ENCODE peak calls at places on chromosomes 2 and 18, in five cellular contexts. One of them, this sample, is unnamed. For H3K4me1, the result is how much of the 10 kb centered on the place peaks cover.

GRCh38 chr2:12456293-12457151 is 260.2 kb upstream of the TRIB2 start:
- DNase-seq in thyroid gland: peak
- DNase-seq in ovary: peak
- DNase-seq in endodermal cell: peak
- DNase-seq in hepatocyte: peak
- DNase-seq in this sample: peak

GRCh38 chr18:32968228-32968627 is 195.4 kb upstream of the KLHL14 start:
- DNase-seq in thyroid gland: no peak
- DNase-seq in ovary: no peak
- DNase-seq in endodermal cell: no peak
- DNase-seq in hepatocyte: no peak
- DNase-seq in this sample: no peak

GRCh38 chr2:189091253-189091652 is 88.3 kb downstream of the COL5A2 start:
- DNase-seq in thyroid gland: no peak
- DNase-seq in ovary: no peak
- DNase-seq in endodermal cell: no peak
- DNase-seq in hepatocyte: no peak
- DNase-seq in this sample: peak

GRCh38 chr2:72678036-72678435 is 147.8 kb downstream of the EXOC6B start:
- DNase-seq in thyroid gland: no peak
- DNase-seq in ovary: no peak
- DNase-seq in endodermal cell: no peak
- DNase-seq in hepatocyte: no peak
- DNase-seq in this sample: no peak

GRCh38 chr2:51027442-51027841 is 4.5 kb downstream of the NRXN1 start:
- DNase-seq in thyroid gland: no peak
- DNase-seq in ovary: no peak
- DNase-seq in endodermal cell: no peak
- DNase-seq in hepatocyte: no peak
- DNase-seq in this sample: no peak

GRCh38 chr2:10124538-10125045 is 2.1 kb downstream of the RRM2 start:
- DNase-seq in thyroid gland: peak
- DNase-seq in ovary: peak
- DNase-seq in endodermal cell: no peak
- DNase-seq in hepatocyte: peak
- DNase-seq in this sample: peak

GRCh38 chr2:205712983-205713531 is 30.8 kb downstream of the NRP2 start:
- DNase-seq in thyroid gland: no peak
- DNase-seq in ovary: no peak
- DNase-seq in endodermal cell: no peak
- DNase-seq in hepatocyte: no peak
- DNase-seq in this sample: no peak

GRCh38 chr2:230323385-230324106 is 3.4 kb upstream of the SP140L start:
- DNase-seq in thyroid gland: no peak
- DNase-seq in ovary: no peak
- DNase-seq in endodermal cell: peak
- DNase-seq in hepatocyte: no peak
- DNase-seq in this sample: no peak

GRCh38 chr2:24101992-24102391 is 17.4 kb upstream of the TP53I3 start:
- DNase-seq in thyroid gland: no peak
- DNase-seq in ovary: no peak
- DNase-seq in endodermal cell: no peak
- DNase-seq in hepatocyte: no peak
- DNase-seq in this sample: no peak

GRCh38 chr2:27942612-27943011 is 52.1 kb downstream of the BABAM2 start:
- DNase-seq in thyroid gland: no peak
- DNase-seq in ovary: no peak
- DNase-seq in endodermal cell: no peak
- DNase-seq in hepatocyte: no peak
- DNase-seq in this sample: no peak

GRCh38 chr18:22822024-22822423 is 111.1 kb upstream of the RBBP8 start:
- DNase-seq in thyroid gland: no peak
- DNase-seq in ovary: no peak
- DNase-seq in endodermal cell: peak
- DNase-seq in hepatocyte: no peak
- DNase-seq in this sample: no peak

GRCh38 chr2:124626993-124627392 is 601.9 kb downstream of the CNTNAP5 start:
- DNase-seq in thyroid gland: no peak
- DNase-seq in ovary: no peak
- DNase-seq in endodermal cell: peak
- DNase-seq in hepatocyte: no peak
- DNase-seq in this sample: no peak

GRCh38 chr2:68282814-68283812 is 30.8 kb upstream of the PPP3R1 start:
- DNase-seq in thyroid gland: no peak
- DNase-seq in ovary: no peak
- DNase-seq in endodermal cell: no peak
- DNase-seq in hepatocyte: peak
- DNase-seq in this sample: peak

GRCh38 chr2:225076125-225076524 is 33.9 kb upstream of the DOCK10 start:
- DNase-seq in thyroid gland: no peak
- DNase-seq in ovary: no peak
- DNase-seq in endodermal cell: no peak
- DNase-seq in hepatocyte: no peak
- DNase-seq in this sample: peak

GRCh38 chr2:1420746-1421480 is 7.7 kb downstream of the TPO start:
- DNase-seq in thyroid gland: peak
- DNase-seq in ovary: no peak
- DNase-seq in endodermal cell: peak
- DNase-seq in hepatocyte: no peak
- DNase-seq in this sample: no peak

GRCh38 chr2:41932241-41933034 is 115.4 kb upstream of the PKDCC start:
- DNase-seq in thyroid gland: no peak
- DNase-seq in ovary: peak
- DNase-seq in endodermal cell: no peak
- DNase-seq in hepatocyte: peak
- DNase-seq in this sample: no peak

GRCh38 chr2:163604941-163605555 is 130.8 kb downstream of the FIGN start:
- DNase-seq in thyroid gland: no peak
- DNase-seq in ovary: no peak
- DNase-seq in endodermal cell: no peak
- DNase-seq in hepatocyte: no peak
- DNase-seq in this sample: no peak

GRCh38 chr2:128879161-128879560 is 560.5 kb upstream of the HS6ST1 start:
- DNase-seq in thyroid gland: no peak
- DNase-seq in ovary: no peak
- DNase-seq in endodermal cell: peak
- DNase-seq in hepatocyte: no peak
- DNase-seq in this sample: no peak

GRCh38 chr2:236882931-236883330 is 202.8 kb upstream of the COPS8 start:
- DNase-seq in thyroid gland: no peak
- DNase-seq in ovary: no peak
- DNase-seq in endodermal cell: no peak
- DNase-seq in hepatocyte: no peak
- DNase-seq in this sample: no peak

GRCh38 chr2:68796306-68796905 is 61.8 kb downstream of the ARHGAP25 start:
- DNase-seq in thyroid gland: no peak
- DNase-seq in ovary: no peak
- DNase-seq in endodermal cell: no peak
- DNase-seq in hepatocyte: no peak
- DNase-seq in this sample: no peak

GRCh38 chr2:85409719-85410583 is at the start of gene CAPG:
- DNase-seq in thyroid gland: peak
- DNase-seq in ovary: no peak
- DNase-seq in endodermal cell: peak
- DNase-seq in hepatocyte: peak
- DNase-seq in this sample: peak

GRCh38 chr2:73981081-73981968 is 3.4 kb upstream of the TET3 start:
- DNase-seq in thyroid gland: peak
- DNase-seq in ovary: no peak
- DNase-seq in endodermal cell: peak
- DNase-seq in hepatocyte: peak
- DNase-seq in this sample: peak

GRCh38 chr2:100596465-100596864 is 33.7 kb downstream of the PDCL3 start:
- DNase-seq in thyroid gland: no peak
- DNase-seq in ovary: no peak
- DNase-seq in endodermal cell: no peak
- DNase-seq in hepatocyte: no peak
- DNase-seq in this sample: no peak

GRCh38 chr2:219468410-219469185 is 30.1 kb upstream of the GMPPA start:
- DNase-seq in thyroid gland: no peak
- DNase-seq in ovary: no peak
- DNase-seq in endodermal cell: no peak
- DNase-seq in hepatocyte: no peak
- DNase-seq in this sample: no peak

GRCh38 chr18:79598885-79599175 is 80.8 kb upstream of the CTDP1 start:
- DNase-seq in thyroid gland: no peak
- DNase-seq in ovary: no peak
- DNase-seq in endodermal cell: no peak
- DNase-seq in hepatocyte: no peak
- DNase-seq in this sample: peak

GRCh38 chr2:120854766-120855530 is 119.3 kb downstream of the GLI2 start:
- DNase-seq in thyroid gland: no peak
- DNase-seq in ovary: no peak
- DNase-seq in endodermal cell: peak
- DNase-seq in hepatocyte: no peak
- DNase-seq in this sample: peak

GRCh38 chr2:221444106-221444505 is 128.0 kb downstream of the EPHA4 start:
- DNase-seq in thyroid gland: no peak
- DNase-seq in ovary: no peak
- DNase-seq in endodermal cell: no peak
- DNase-seq in hepatocyte: no peak
- DNase-seq in this sample: no peak

GRCh38 chr2:149703281-149703680 is 115.7 kb upstream of the MMADHC start:
- DNase-seq in thyroid gland: no peak
- DNase-seq in ovary: no peak
- DNase-seq in endodermal cell: no peak
- DNase-seq in hepatocyte: no peak
- DNase-seq in this sample: no peak

GRCh38 chr2:106581755-106582430 is 94.7 kb downstream of the CD8B2 start:
- DNase-seq in thyroid gland: peak
- DNase-seq in ovary: peak
- DNase-seq in endodermal cell: peak
- DNase-seq in hepatocyte: peak
- DNase-seq in this sample: peak

GRCh38 chr2:6103949-6104348 is 411.8 kb downstream of the SOX11 start:
- DNase-seq in thyroid gland: no peak
- DNase-seq in ovary: no peak
- DNase-seq in endodermal cell: peak
- DNase-seq in hepatocyte: no peak
- DNase-seq in this sample: no peak

GRCh38 chr2:48733067-48733503 is 22.4 kb downstream of the LHCGR start:
- DNase-seq in thyroid gland: no peak
- DNase-seq in ovary: no peak
- DNase-seq in endodermal cell: no peak
- DNase-seq in hepatocyte: no peak
- DNase-seq in this sample: no peak

GRCh38 chr2:59314367-59314766 is 1073.2 kb upstream of the FANCL start:
- DNase-seq in thyroid gland: no peak
- DNase-seq in ovary: no peak
- DNase-seq in endodermal cell: no peak
- DNase-seq in hepatocyte: no peak
- DNase-seq in this sample: no peak

GRCh38 chr2:38722271-38723115 is 28.7 kb downstream of the SRSF7 start:
- DNase-seq in thyroid gland: no peak
- DNase-seq in ovary: no peak
- DNase-seq in endodermal cell: no peak
- DNase-seq in hepatocyte: no peak
- DNase-seq in this sample: no peak

GRCh38 chr2:32741575-32741974 is 113.7 kb downstream of the TTC27 start:
- DNase-seq in thyroid gland: no peak
- DNase-seq in ovary: no peak
- DNase-seq in endodermal cell: no peak
- DNase-seq in hepatocyte: no peak
- DNase-seq in this sample: no peak

GRCh38 chr18:51879329-51879728 is 460.7 kb upstream of the DCC start:
- DNase-seq in thyroid gland: no peak
- DNase-seq in ovary: no peak
- DNase-seq in endodermal cell: no peak
- DNase-seq in hepatocyte: no peak
- DNase-seq in this sample: no peak

GRCh38 chr2:96138146-96139145 is at the start of gene ASTL:
- DNase-seq in thyroid gland: peak
- DNase-seq in ovary: no peak
- DNase-seq in endodermal cell: peak
- DNase-seq in hepatocyte: peak
- DNase-seq in this sample: peak

DNA sequence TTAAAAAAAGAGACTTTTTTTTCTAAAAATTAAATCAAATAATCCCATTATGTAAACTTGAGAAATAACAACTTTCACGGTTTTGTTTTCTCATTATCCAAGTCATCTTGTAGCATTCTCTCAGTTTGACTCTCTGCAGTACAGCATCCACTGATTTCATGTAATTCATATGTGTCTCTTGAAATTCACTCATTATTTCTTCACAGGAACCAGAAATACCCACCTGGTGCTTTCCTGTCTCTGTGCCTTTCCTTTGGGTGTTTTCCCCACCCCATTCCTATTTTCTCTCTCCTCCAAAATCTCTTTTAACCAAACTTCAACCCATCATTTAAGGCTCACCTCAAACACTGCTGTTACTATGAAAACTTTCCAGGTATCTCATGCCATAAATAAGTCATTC is 116.2 kb upstream of the STK17B start:
- DNase-seq in thyroid gland: no peak
- DNase-seq in ovary: no peak
- DNase-seq in endodermal cell: no peak
- DNase-seq in hepatocyte: no peak
- DNase-seq in this sample: no peak
- H3K4me1 ChIP-seq in thyroid gland: under half
- H3K4me1 ChIP-seq in ovary: under half
- H3K4me1 ChIP-seq in endodermal cell: under half
- H3K4me1 ChIP-seq in hepatocyte: under half
- H3K4me1 ChIP-seq in this sample: under half

DNA sequence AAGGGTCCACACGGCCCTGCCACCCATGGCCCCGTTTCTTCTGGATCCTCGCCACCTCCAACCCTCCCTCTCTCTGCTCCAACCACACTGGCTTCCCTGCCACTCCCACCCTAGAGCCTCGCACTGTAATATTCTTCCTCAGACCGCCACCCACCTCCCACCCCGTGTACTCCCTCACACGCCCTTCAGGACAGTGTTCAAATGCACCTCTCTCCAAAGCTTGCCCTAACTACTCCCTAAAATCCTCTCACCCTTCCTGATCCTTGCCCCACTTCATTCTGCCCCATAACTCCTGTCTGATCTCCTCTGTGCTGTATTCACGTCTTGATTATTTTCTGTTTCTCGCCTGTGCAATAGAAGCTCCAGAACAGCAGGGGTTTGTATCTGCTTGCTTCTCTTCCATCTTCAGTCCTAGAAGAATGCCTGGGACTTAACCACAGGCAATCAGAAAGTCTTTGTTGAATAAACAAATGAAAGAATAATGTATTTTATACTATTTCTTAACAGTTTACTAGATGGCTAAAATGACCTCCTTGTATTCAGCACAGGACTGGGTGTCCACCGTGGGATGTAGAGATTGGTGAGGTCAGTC is 25.5 kb downstream of the EPB41L3 start:
- DNase-seq in thyroid gland: no peak
- DNase-seq in ovary: no peak
- DNase-seq in endodermal cell: no peak
- DNase-seq in hepatocyte: no peak
- DNase-seq in this sample: no peak
- H3K4me1 ChIP-seq in thyroid gland: under half
- H3K4me1 ChIP-seq in ovary: under half
- H3K4me1 ChIP-seq in endodermal cell: under half
- H3K4me1 ChIP-seq in hepatocyte: under half
- H3K4me1 ChIP-seq in this sample: under half

GRCh38 chr2:217179854-217180253 is 320.0 kb upstream of the TNP1 start:
- DNase-seq in thyroid gland: no peak
- DNase-seq in ovary: no peak
- DNase-seq in endodermal cell: no peak
- DNase-seq in hepatocyte: no peak
- DNase-seq in this sample: no peak
- H3K4me1 ChIP-seq in thyroid gland: under half
- H3K4me1 ChIP-seq in ovary: under half
- H3K4me1 ChIP-seq in endodermal cell: under half
- H3K4me1 ChIP-seq in hepatocyte: under half
- H3K4me1 ChIP-seq in this sample: under half

GRCh38 chr2:15941970-15942710 is 1.8 kb downstream of the MYCN start:
- DNase-seq in thyroid gland: peak
- DNase-seq in ovary: no peak
- DNase-seq in endodermal cell: peak
- DNase-seq in hepatocyte: peak
- DNase-seq in this sample: peak
- H3K4me1 ChIP-seq in thyroid gland: under half
- H3K4me1 ChIP-seq in ovary: under half
- H3K4me1 ChIP-seq in endodermal cell: under half
- H3K4me1 ChIP-seq in hepatocyte: under half
- H3K4me1 ChIP-seq in this sample: under half